ENCODE peak calls at places on chromosomes 11 and 22, in four cellular contexts. E, G, Y and A are unnamed samples.

GRCh38 chr11:40722179-40722795 is 737.2 kb downstream of the LRRC4C start:
- DNase-seq in E (peak; percentile 2), G (no peak), Y (peak; percentile 68), A (peak; percentile 16)

GRCh38 chr11:94325681-94326080 is 21.3 kb downstream of the IZUMO1R start:
- DNase-seq in E (peak; percentile 18), G (no peak), Y (peak; percentile 89), A (peak; percentile 25)

GRCh38 chr22:29737251-29738117 is 17.7 kb downstream of the CABP7 start:
- DNase-seq in E (no peak), G (no peak), Y (no peak), A (no peak)

GRCh38 chr11:133825666-133826065 is 19.6 kb downstream of the SPATA19 start:
- DNase-seq in E (no peak), G (no peak), Y (no peak), A (no peak)

GRCh38 chr11:48193876-48194275 is 22.7 kb upstream of the OR4B1 start:
- DNase-seq in E (no peak), G (no peak), Y (no peak), A (no peak)

GRCh38 chr11:30019481-30019880 is 2.7 kb upstream of the KCNA4 start:
- DNase-seq in E (no peak), G (no peak), Y (no peak), A (no peak)

GRCh38 chr22:38923463-38924196 is 33.8 kb upstream of the APOBEC3A start:
- DNase-seq in E (peak; percentile 86), G (peak; percentile 34), Y (no peak), A (no peak)

GRCh38 chr11:31797227-31798056 is 13.7 kb downstream of the PAX6 start:
- DNase-seq in E (no peak), G (no peak), Y (no peak), A (no peak)

GRCh38 chr11:118238947-118239346 is 13.2 kb downstream of the MPZL3 start:
- DNase-seq in E (no peak), G (no peak), Y (no peak), A (no peak)

GRCh38 chr11:1168256-1168655 is 10.5 kb downstream of the MUC5AC start:
- DNase-seq in E (no peak), G (no peak), Y (no peak), A (no peak)

GRCh38 chr11:126989942-126990715 is 10.4 kb downstream of the KIRREL3 start:
- DNase-seq in E (peak; percentile 70), G (no peak), Y (peak; percentile 94), A (peak; percentile 86)

GRCh38 chr11:8263109-8263768 is 439 bp downstream of the LMO1 start:
- DNase-seq in E (no peak), G (no peak), Y (peak; percentile 36), A (peak; percentile 24)

GRCh38 chr11:110251837-110252236 is 44.6 kb downstream of the RDX start:
- DNase-seq in E (peak; percentile 5), G (no peak), Y (no peak), A (no peak)

GRCh38 chr11:40255457-40255856 is 1204.0 kb downstream of the LRRC4C start:
- DNase-seq in E (no peak), G (no peak), Y (no peak), A (no peak)

GRCh38 chr11:35746356-35747153 is 84.0 kb downstream of the TRIM44 start:
- DNase-seq in E (no peak), G (no peak), Y (no peak), A (no peak)

GRCh38 chr11:125123947-125124633 is 12.7 kb upstream of the TMEM218 start:
- DNase-seq in E (peak; percentile 71), G (no peak), Y (peak; percentile 58), A (no peak)

GRCh38 chr11:74269161-74269809 is 42.2 kb downstream of the P4HA3 start:
- DNase-seq in E (no peak), G (no peak), Y (no peak), A (no peak)

GRCh38 chr11:83140691-83141455 is 16.1 kb upstream of the PCF11 start:
- DNase-seq in E (no peak), G (no peak), Y (no peak), A (no peak)

GRCh38 chr22:50269573-50270301 is 443 bp downstream of the MAPK11 start:
- DNase-seq in E (no peak), G (no peak), Y (peak; percentile 35), A (no peak)

GRCh38 chr11:19918302-19919049 is 205.8 kb downstream of the NAV2 start:
- DNase-seq in E (no peak), G (no peak), Y (no peak), A (no peak)

GRCh38 chr11:66976925-66977324 is 1.8 kb downstream of the C11orf86 start:
- DNase-seq in E (no peak), G (no peak), Y (no peak), A (no peak)

GRCh38 chr22:46001046-46001425 is 24.1 kb upstream of the WNT7B start:
- DNase-seq in E (no peak), G (no peak), Y (no peak), A (no peak)

GRCh38 chr22:22380098-22381030 is 128.2 kb downstream of the ZNF280B start:
- DNase-seq in E (no peak), G (no peak), Y (peak; percentile 72), A (no peak)

GRCh38 chr11:106614280-106614679 is 404.0 kb downstream of the GUCY1A2 start:
- DNase-seq in E (no peak), G (no peak), Y (no peak), A (no peak)

GRCh38 chr11:31997955-31998354 is 92.9 kb upstream of the RCN1 start:
- DNase-seq in E (no peak), G (no peak), Y (no peak), A (no peak)

GRCh38 chr11:35511666-35512065 is 13.8 kb downstream of the PAMR1 start:
- DNase-seq in E (peak; percentile 23), G (peak; percentile 70), Y (no peak), A (no peak)

GRCh38 chr22:30285846-30286200 is 3.5 kb downstream of the CASTOR1 start:
- DNase-seq in E (no peak), G (no peak), Y (no peak), A (no peak)

GRCh38 chr22:17875156-17875555 is 100.9 kb upstream of the BID start:
- DNase-seq in E (no peak), G (no peak), Y (no peak), A (no peak)

GRCh38 chr11:111762981-111763643 is 3.1 kb downstream of the PPP2R1B start:
- DNase-seq in E (no peak), G (no peak), Y (no peak), A (no peak)

GRCh38 chr11:68107689-68108088 is 13.5 kb downstream of the CHKA start:
- DNase-seq in E (no peak), G (no peak), Y (no peak), A (no peak)

GRCh38 chr11:14445542-14446530 is 53.8 kb downstream of the COPB1 start:
- DNase-seq in E (no peak), G (no peak), Y (no peak), A (no peak)

GRCh38 chr22:48820481-48821345 is 1007.0 kb downstream of the BRD1 start:
- DNase-seq in E (no peak), G (no peak), Y (no peak), A (no peak)

GRCh38 chr22:25736378-25737011 is 5.5 kb upstream of the MYO18B start:
- DNase-seq in E (no peak), G (no peak), Y (no peak), A (no peak)

GRCh38 chr22:47203554-47203991 is 441.1 kb downstream of the TBC1D22A start:
- DNase-seq in E (no peak), G (no peak), Y (no peak), A (no peak)
- TF ChIP-seq CTCF in E (no peak), G (no peak), Y (no peak), A (no peak)

DNA sequence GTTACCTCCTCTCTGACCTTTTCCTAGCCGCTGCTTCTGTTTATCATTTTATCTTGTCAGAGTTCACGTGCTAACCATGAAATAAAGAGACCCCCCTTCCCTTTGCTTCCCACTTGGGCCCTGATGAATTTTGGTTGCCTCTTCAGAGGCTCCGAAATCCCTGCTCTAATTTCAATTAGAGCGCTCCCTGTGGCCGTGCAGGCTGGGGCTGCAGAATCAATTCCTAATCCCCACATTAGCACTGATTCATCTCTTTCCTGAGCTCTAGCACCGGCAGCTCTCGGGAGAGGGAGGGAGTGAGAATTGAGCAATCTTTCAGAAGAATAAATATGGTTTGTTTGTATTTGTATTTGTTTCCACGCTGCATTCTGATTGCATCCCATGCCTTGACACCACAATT is 76.9 kb downstream of the NTM start:
- DNase-seq in E (no peak), G (no peak), Y (no peak), A (no peak)
- TF ChIP-seq CTCF in E (no peak), G (no peak), Y (no peak), A (no peak)

GRCh38 chr11:12813371-12814225 is 139.4 kb downstream of the TEAD1 start:
- DNase-seq in E (peak; percentile 61), G (no peak), Y (no peak), A (no peak)
- TF ChIP-seq CTCF in E (peak; percentile 24), G (peak; percentile 5), Y (no peak), A (no peak)

DNA sequence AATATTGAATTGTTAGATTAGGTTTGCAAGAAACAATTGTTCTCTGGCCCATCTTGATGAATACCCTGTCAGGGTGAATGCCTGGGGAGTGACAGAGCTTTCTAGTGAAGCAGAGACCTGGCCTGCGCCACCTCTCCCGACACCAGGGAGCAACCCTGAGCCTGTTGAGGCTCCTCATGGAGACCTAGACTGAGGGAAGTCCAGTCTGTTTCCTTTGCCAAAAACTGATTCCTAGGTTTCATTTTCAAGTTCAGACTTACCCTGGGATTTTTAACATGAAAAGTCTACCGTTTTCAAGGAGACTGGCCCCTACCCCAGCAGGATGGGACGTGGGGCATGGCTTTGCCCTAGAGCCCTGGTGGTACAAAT is 173.7 kb upstream of the SORL1-AS1 start:
- DNase-seq in E (no peak), G (no peak), Y (no peak), A (no peak)
- TF ChIP-seq CTCF in E (no peak), G (no peak), Y (no peak), A (no peak)

DNA sequence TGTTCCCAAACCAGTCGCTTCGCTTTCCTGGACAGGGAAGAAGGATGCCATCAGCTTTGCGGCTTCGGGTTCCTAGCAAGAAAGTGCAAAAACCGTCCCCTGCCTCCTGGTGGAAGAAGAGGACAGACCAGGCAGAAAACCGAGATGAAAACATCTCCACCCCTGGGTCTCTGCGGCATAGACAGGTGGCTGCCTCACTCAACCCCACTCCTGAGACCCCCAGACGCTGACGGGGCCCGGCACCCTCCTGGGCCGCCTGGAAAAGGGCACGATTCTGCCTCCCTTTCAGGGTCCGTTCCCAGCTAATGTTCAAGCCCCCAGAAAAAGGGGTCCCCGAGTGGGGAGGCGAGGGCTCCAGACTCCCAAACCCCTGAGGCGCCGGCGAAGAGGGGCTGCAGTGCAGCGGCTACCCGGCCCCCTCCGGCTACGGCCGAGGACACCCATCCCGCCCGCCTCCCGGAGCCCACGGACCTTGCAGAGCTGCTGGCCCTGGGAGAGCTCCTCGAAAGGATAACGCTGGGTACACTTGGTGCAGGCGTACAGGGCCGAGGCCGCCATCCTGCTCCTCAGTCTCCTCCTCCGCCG is 569 bp downstream of the FAM76B start:
- DNase-seq in E (peak; percentile 28), G (no peak), Y (peak; percentile 44), A (peak; percentile 25)
- TF ChIP-seq CTCF in E (no peak), G (peak; percentile 46), Y (no peak), A (peak; percentile 56)

GRCh38 chr22:37819100-37819433 is 4.1 kb upstream of the GALR3 start:
- DNase-seq in E (no peak), G (no peak), Y (no peak), A (no peak)

GRCh38 chr22:37817705-37818311 is 5.4 kb upstream of the GALR3 start:
- DNase-seq in E (peak; percentile 69), G (no peak), Y (peak; percentile 94), A (peak; percentile 87)

GRCh38 chr22:37816543-37817180 is 6.5 kb upstream of the GALR3 start:
- DNase-seq in E (no peak), G (no peak), Y (no peak), A (no peak)

GRCh38 chr22:37820350-37820749 is 2.8 kb upstream of the GALR3 start:
- DNase-seq in E (no peak), G (no peak), Y (no peak), A (no peak)

GRCh38 chr22:37818397-37819099 is 4.6 kb upstream of the GALR3 start:
- DNase-seq in E (no peak), G (no peak), Y (peak; percentile 75), A (peak; percentile 42)
- TF ChIP-seq CTCF in E (no peak), G (peak; percentile 53), Y (no peak), A (peak; percentile 48)